ENCODE peak calls at places on chromosomes 5 and 9, in eight cellular contexts. L, E, B, H, K, G, A and D are unnamed samples.

GRCh38 chr5:179858241-179858585 is 404 bp downstream of the MRNIP start:
- DNase-seq in L (peak; percentile 68), E (peak; percentile 61), B (peak; percentile 55), H (no peak), K (no peak), G (peak; percentile 68), A (no peak), D (peak; percentile 52)

GRCh38 chr5:126956991-126957390 is 73.4 kb downstream of the MARCHF3 start:
- DNase-seq in L (no peak), E (no peak), B (no peak), H (no peak), K (no peak), G (no peak), A (no peak), D (no peak)

GRCh38 chr9:84170521-84171141 is 169.9 kb downstream of the SLC28A3 start:
- DNase-seq in L (peak; percentile 94), E (no peak), B (peak; percentile 67), H (peak; percentile 33), K (peak; percentile 86), G (peak; percentile 97), A (peak; percentile 91), D (peak; percentile 82)

GRCh38 chr5:178152491-178153444 is 917 bp downstream of the NHP2 start:
- DNase-seq in L (peak; percentile 11), E (no peak), B (no peak), H (no peak), K (no peak), G (peak; percentile 17), A (no peak), D (no peak)

GRCh38 chr5:79576606-79577289 is 35.5 kb upstream of the TENT2 start:
- DNase-seq in L (no peak), E (no peak), B (no peak), H (no peak), K (no peak), G (no peak), A (no peak), D (no peak)

GRCh38 chr9:115262477-115262876 is 144.5 kb upstream of the TNC start:
- DNase-seq in L (peak; percentile 57), E (no peak), B (peak; percentile 99), H (no peak), K (peak; percentile 71), G (peak; percentile 69), A (peak; percentile 89), D (no peak)

GRCh38 chr9:133978226-133979123 is 13.6 kb downstream of the VAV2 start:
- DNase-seq in L (no peak), E (no peak), B (no peak), H (no peak), K (no peak), G (no peak), A (no peak), D (no peak)

GRCh38 chr5:33049845-33050244 is 338.7 kb downstream of the NPR3 start:
- DNase-seq in L (peak; percentile 75), E (no peak), B (peak; percentile 86), H (peak; percentile 62), K (no peak), G (peak; percentile 95), A (peak; percentile 48), D (peak; percentile 52)

GRCh38 chr5:116571568-116572321 is 2.9 kb downstream of the SEMA6A start:
- DNase-seq in L (no peak), E (no peak), B (no peak), H (no peak), K (no peak), G (no peak), A (no peak), D (peak; percentile 16)

GRCh38 chr9:133137451-133138231 is 16.6 kb upstream of the RALGDS start:
- DNase-seq in L (no peak), E (no peak), B (no peak), H (no peak), K (no peak), G (no peak), A (no peak), D (no peak)

GRCh38 chr9:77710276-77710675 is 62.2 kb upstream of the GNA14 start:
- DNase-seq in L (no peak), E (peak; percentile 13), B (no peak), H (no peak), K (no peak), G (no peak), A (no peak), D (peak; percentile 39)

GRCh38 chr5:10632110-10632903 is 68.4 kb downstream of the ANKRD33B start:
- DNase-seq in L (no peak), E (peak; percentile 20), B (peak; percentile 85), H (no peak), K (no peak), G (no peak), A (no peak), D (no peak)

GRCh38 chr5:149210229-149210628 is 61.4 kb upstream of the AFAP1L1 start:
- DNase-seq in L (no peak), E (no peak), B (peak; percentile 75), H (peak; percentile 74), K (no peak), G (peak; percentile 64), A (no peak), D (peak; percentile 78)

GRCh38 chr9:116391306-116391900 is 237.8 kb downstream of the PAPPA start:
- DNase-seq in L (no peak), E (no peak), B (no peak), H (no peak), K (no peak), G (peak; percentile 89), A (peak; percentile 55), D (no peak)

GRCh38 chr9:88710449-88710848 is 175.5 kb downstream of the NXNL2 start:
- DNase-seq in L (peak; percentile 19), E (no peak), B (no peak), H (no peak), K (no peak), G (peak; percentile 44), A (no peak), D (no peak)

GRCh38 chr5:1438871-1439270 is 6.4 kb downstream of the SLC6A3 start:
- DNase-seq in L (no peak), E (no peak), B (no peak), H (no peak), K (no peak), G (no peak), A (no peak), D (no peak)

GRCh38 chr9:132430998-132431397 is 21.0 kb downstream of the CFAP77 start:
- DNase-seq in L (no peak), E (no peak), B (no peak), H (no peak), K (no peak), G (no peak), A (no peak), D (no peak)

GRCh38 chr5:100448250-100448649 is 86.9 kb upstream of the FAM174A start:
- DNase-seq in L (no peak), E (no peak), B (no peak), H (no peak), K (no peak), G (peak; percentile 15), A (no peak), D (no peak)

GRCh38 chr9:13513710-13514444 is 234.4 kb upstream of the MPDZ start:
- DNase-seq in L (peak; percentile 64), E (no peak), B (no peak), H (peak; percentile 9), K (no peak), G (peak; percentile 17), A (no peak), D (peak; percentile 26)

GRCh38 chr9:21968331-21969010 is 25.7 kb downstream of the CDKN2A start:
- DNase-seq in L (no peak), E (no peak), B (no peak), H (peak; percentile 57), K (no peak), G (peak; percentile 42), A (no peak), D (peak; percentile 64)

GRCh38 chr9:107131108-107131799 is 151.8 kb upstream of the RAD23B start:
- DNase-seq in L (no peak), E (no peak), B (no peak), H (no peak), K (no peak), G (no peak), A (no peak), D (no peak)

GRCh38 chr5:378976-379742 is 57.6 kb downstream of the AHRR start:
- DNase-seq in L (no peak), E (no peak), B (no peak), H (no peak), K (no peak), G (peak; percentile 81), A (peak; percentile 42), D (no peak)

GRCh38 chr9:128727626-128728248 is 3.8 kb upstream of the ZDHHC12 start:
- DNase-seq in L (no peak), E (no peak), B (no peak), H (no peak), K (no peak), G (no peak), A (no peak), D (no peak)

GRCh38 chr9:98975838-98976237 is 32.1 kb downstream of the COL15A1 start:
- DNase-seq in L (no peak), E (no peak), B (no peak), H (no peak), K (no peak), G (no peak), A (no peak), D (no peak)